ENCODE peak calls at places on chromosomes 7 and 10, in four cellular contexts. One of them, this sample, is unnamed.

GRCh38 chr7:46035166-46035565 is 114.1 kb upstream of the IGFBP3 start:
- DNase-seq in SK-N-SH: no peak
- DNase-seq in HepG2: no peak
- DNase-seq in GM12878: no peak
- DNase-seq in this sample: no peak

GRCh38 chr7:116025098-116025809 is 5.3 kb downstream of the TFEC start:
- DNase-seq in SK-N-SH: no peak
- DNase-seq in HepG2: no peak
- DNase-seq in GM12878: no peak
- DNase-seq in this sample: no peak

GRCh38 chr10:48790740-48791044 is 106.0 kb downstream of the WDFY4 start:
- DNase-seq in SK-N-SH: no peak
- DNase-seq in HepG2: no peak
- DNase-seq in GM12878: no peak
- DNase-seq in this sample: no peak

GRCh38 chr10:124955243-124955642 is 13.3 kb downstream of the ZRANB1 start:
- DNase-seq in SK-N-SH: no peak
- DNase-seq in HepG2: no peak
- DNase-seq in GM12878: no peak
- DNase-seq in this sample: no peak

GRCh38 chr10:111578076-111578475 is 501.2 kb downstream of the ADRA2A start:
- DNase-seq in SK-N-SH: no peak
- DNase-seq in HepG2: no peak
- DNase-seq in GM12878: no peak
- DNase-seq in this sample: no peak

GRCh38 chr7:92547579-92547978 is 19.0 kb downstream of the RBM48 start:
- DNase-seq in SK-N-SH: no peak
- DNase-seq in HepG2: no peak
- DNase-seq in GM12878: no peak
- DNase-seq in this sample: no peak

GRCh38 chr10:124734311-124735166 is 9.6 kb downstream of the FAM53B start:
- DNase-seq in SK-N-SH: no peak
- DNase-seq in HepG2: no peak
- DNase-seq in GM12878: no peak
- DNase-seq in this sample: no peak

GRCh38 chr7:133912916-133913697 is 214.0 kb upstream of the LRGUK start:
- DNase-seq in SK-N-SH: no peak
- DNase-seq in HepG2: no peak
- DNase-seq in GM12878: no peak
- DNase-seq in this sample: no peak

GRCh38 chr10:74728225-74728624 is 98.2 kb upstream of the KAT6B start:
- DNase-seq in SK-N-SH: no peak
- DNase-seq in HepG2: peak; percentile 24
- DNase-seq in GM12878: no peak
- DNase-seq in this sample: peak; percentile 18

GRCh38 chr7:43648725-43649406 is 66.0 kb downstream of the STK17A start:
- DNase-seq in SK-N-SH: no peak
- DNase-seq in HepG2: no peak
- DNase-seq in GM12878: peak; percentile 97
- DNase-seq in this sample: no peak

GRCh38 chr7:107785170-107785569 is 17.9 kb downstream of the SLC26A3 start:
- DNase-seq in SK-N-SH: no peak
- DNase-seq in HepG2: no peak
- DNase-seq in GM12878: no peak
- DNase-seq in this sample: no peak
- TF ChIP-seq JUND in SK-N-SH: no peak
- TF ChIP-seq JUND in HepG2: no peak
- TF ChIP-seq JUND in GM12878: no peak
- TF ChIP-seq JUND in this sample: no peak

DNA sequence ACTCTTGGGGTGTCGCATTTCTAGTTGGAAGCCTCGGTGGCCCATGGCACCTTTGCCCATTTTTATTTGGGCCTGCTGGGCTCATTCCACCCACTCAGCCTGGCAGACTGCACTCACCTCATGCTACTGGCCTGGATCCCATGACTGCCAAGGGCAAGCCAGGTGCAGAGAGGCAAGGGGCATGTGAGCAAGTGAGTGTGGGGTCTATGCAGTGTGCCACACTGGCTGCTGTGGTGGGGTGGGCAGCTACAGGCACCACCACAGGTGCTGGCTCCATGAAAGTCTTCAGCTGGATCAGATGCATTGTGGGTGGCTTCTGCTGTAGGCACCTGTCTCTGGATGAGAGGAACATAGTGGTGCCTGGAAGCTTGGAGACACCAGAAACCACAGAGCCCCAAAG is 220.8 kb downstream of the POLR1F start:
- DNase-seq in SK-N-SH: no peak
- DNase-seq in HepG2: no peak
- DNase-seq in GM12878: no peak
- DNase-seq in this sample: no peak
- TF ChIP-seq JUND in SK-N-SH: no peak
- TF ChIP-seq JUND in HepG2: no peak
- TF ChIP-seq JUND in GM12878: no peak
- TF ChIP-seq JUND in this sample: no peak

DNA sequence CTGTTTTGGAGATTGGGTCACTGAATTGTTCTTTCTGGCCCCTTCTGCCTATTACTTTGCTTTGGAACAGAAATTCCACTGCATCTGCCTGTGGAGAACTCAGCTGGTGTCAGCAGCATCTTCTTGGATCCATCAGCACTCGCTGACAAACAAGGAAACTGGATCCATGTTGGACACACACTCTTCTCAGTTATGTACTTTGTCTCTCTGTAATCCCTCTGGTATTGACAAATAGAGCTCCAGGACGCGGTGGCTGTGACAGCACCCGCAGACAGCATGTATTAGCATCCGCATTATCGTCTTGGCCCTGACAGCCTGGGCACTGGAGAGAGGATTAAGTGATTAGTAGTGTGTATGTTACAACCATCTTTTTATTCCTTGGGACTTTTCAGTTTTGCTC is 73.0 kb upstream of the BMPER start:
- DNase-seq in SK-N-SH: no peak
- DNase-seq in HepG2: no peak
- DNase-seq in GM12878: no peak
- DNase-seq in this sample: no peak
- TF ChIP-seq JUND in SK-N-SH: no peak
- TF ChIP-seq JUND in HepG2: no peak
- TF ChIP-seq JUND in GM12878: no peak
- TF ChIP-seq JUND in this sample: no peak

DNA sequence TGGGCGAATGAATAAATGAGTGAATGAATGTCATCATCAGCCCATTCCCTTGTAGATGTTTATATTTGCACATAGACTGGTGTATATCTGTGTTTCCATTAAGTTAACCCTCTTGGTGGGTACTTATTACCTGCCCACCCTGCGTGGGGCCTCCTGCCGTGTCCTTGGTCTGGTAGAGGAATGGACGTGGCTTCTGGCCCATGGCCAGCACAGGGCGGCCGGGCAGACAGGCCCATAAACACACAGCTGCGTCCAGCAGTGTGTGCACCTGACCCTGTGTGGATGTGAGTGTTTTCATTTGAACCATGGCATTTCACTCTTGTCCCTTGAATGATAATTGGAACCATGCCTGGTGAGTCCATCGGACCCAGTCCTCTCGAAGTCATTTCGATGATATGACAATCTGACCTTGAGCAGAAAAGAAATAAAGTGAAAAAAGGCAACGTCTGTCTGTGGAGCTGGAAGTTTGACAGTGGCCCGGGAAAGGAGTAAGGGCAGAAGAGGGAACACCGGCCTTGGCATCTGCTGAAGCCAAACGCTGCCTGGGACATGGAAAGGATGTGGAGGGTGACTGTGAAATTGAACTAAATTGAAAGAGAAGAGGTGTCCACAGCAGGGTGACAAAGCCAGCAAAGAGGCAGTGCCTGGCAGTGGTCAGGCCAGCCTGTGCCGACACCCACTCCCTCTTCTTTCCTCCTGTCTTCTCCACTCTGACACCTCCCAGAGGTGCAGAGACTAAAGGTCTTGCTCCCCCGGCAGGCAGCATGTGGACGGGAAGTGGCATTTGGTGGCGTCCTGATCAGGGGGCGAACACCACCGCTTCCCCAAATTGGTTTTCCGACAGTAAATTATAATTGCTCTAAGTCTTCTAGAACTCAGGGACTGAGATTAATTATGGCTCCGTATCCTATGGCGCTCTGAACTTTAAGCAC is 199.0 kb upstream of the ZMIZ1 start:
- DNase-seq in SK-N-SH: no peak
- DNase-seq in HepG2: no peak
- DNase-seq in GM12878: no peak
- DNase-seq in this sample: no peak
- TF ChIP-seq JUND in SK-N-SH: no peak
- TF ChIP-seq JUND in HepG2: no peak
- TF ChIP-seq JUND in GM12878: no peak
- TF ChIP-seq JUND in this sample: no peak

GRCh38 chr7:106947244-106947728 is 82.2 kb downstream of the PIK3CG start:
- DNase-seq in SK-N-SH: peak; percentile 72
- DNase-seq in HepG2: peak; percentile 35
- DNase-seq in GM12878: no peak
- DNase-seq in this sample: peak; percentile 68
- TF ChIP-seq JUND in SK-N-SH: peak; percentile 6
- TF ChIP-seq JUND in HepG2: no peak
- TF ChIP-seq JUND in GM12878: no peak
- TF ChIP-seq JUND in this sample: no peak

GRCh38 chr10:71434760-71435394 is 38.2 kb downstream of the CDH23 start:
- DNase-seq in SK-N-SH: peak; percentile 3
- DNase-seq in HepG2: no peak
- DNase-seq in GM12878: no peak
- DNase-seq in this sample: no peak

GRCh38 chr10:71433983-71434744 is 37.4 kb downstream of the CDH23 start:
- DNase-seq in SK-N-SH: peak; percentile 6
- DNase-seq in HepG2: no peak
- DNase-seq in GM12878: no peak
- DNase-seq in this sample: no peak

GRCh38 chr10:71435571-71436267 is 39.0 kb downstream of the CDH23 start:
- DNase-seq in SK-N-SH: peak; percentile 14
- DNase-seq in HepG2: no peak
- DNase-seq in GM12878: no peak
- DNase-seq in this sample: no peak

GRCh38 chr10:71437537-71438058 is 40.9 kb downstream of the CDH23 start:
- DNase-seq in SK-N-SH: no peak
- DNase-seq in HepG2: no peak
- DNase-seq in GM12878: no peak
- DNase-seq in this sample: no peak

DNA sequence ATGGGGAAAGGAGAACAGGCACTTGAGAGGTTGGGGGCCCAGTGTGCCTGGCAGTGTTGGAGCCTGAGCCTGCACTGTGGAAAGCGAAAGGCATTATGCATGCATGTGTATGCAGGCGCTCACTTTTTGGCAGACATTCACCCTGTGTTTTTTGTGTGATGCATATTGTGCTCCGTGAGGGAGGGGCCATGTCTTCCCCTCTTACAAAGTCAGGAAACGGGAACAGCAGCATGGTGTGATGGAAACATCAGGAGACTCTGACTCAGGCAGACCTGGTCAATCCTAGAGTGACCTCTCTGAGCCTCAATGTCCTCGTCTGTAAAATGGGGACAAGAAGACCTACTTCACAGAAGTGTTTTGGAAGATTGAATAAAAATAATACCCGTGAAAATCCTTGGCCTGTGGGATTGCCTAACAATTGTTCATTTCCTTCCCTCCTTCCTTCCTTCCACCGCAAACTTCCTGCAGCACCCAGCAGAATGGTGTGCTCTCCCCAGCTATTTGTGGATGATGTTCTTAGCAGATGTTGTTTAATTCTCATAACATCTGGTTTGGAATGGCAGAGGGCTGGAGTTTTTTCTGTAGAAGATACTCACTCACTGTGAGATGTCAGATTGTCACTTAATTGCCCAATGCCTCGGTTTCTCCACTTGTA is 39.7 kb downstream of the CDH23 start:
- DNase-seq in SK-N-SH: no peak
- DNase-seq in HepG2: no peak
- DNase-seq in GM12878: no peak
- DNase-seq in this sample: no peak
- TF ChIP-seq JUND in SK-N-SH: no peak
- TF ChIP-seq JUND in HepG2: no peak
- TF ChIP-seq JUND in GM12878: no peak
- TF ChIP-seq JUND in this sample: no peak

DNA sequence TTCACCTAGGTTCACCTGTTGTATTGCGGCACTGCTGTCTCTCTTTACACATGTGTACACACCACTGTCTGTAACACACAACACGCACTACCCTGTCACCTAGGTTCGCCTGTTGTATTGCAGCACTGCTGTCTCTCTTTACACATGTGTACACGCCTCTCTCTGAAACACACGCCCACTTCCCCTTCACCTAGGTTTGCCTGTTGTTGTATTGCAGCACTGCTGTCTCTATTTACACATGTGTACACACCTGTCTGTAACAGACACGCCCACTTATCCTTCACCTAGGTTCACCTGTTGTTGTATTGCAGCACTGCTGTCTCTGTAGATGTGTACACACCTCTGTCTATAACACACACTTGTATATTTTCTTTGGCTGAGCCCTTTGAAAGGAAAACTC is 51.5 kb downstream of the WDR37 start:
- DNase-seq in SK-N-SH: no peak
- DNase-seq in HepG2: no peak
- DNase-seq in GM12878: no peak
- DNase-seq in this sample: no peak
- TF ChIP-seq JUND in SK-N-SH: no peak
- TF ChIP-seq JUND in HepG2: no peak
- TF ChIP-seq JUND in GM12878: no peak
- TF ChIP-seq JUND in this sample: no peak

GRCh38 chr7:334618-335357 is 44.8 kb downstream of the FOXL3 start:
- DNase-seq in SK-N-SH: no peak
- DNase-seq in HepG2: no peak
- DNase-seq in GM12878: no peak
- DNase-seq in this sample: no peak
- TF ChIP-seq JUND in SK-N-SH: no peak
- TF ChIP-seq JUND in HepG2: no peak
- TF ChIP-seq JUND in GM12878: no peak
- TF ChIP-seq JUND in this sample: no peak

GRCh38 chr7:91459539-91459938 is 195.3 kb downstream of the FZD1 start:
- DNase-seq in SK-N-SH: no peak
- DNase-seq in HepG2: no peak
- DNase-seq in GM12878: no peak
- DNase-seq in this sample: no peak

GRCh38 chr7:91455411-91455810 is 191.2 kb downstream of the FZD1 start:
- DNase-seq in SK-N-SH: no peak
- DNase-seq in HepG2: no peak
- DNase-seq in GM12878: no peak
- DNase-seq in this sample: no peak

DNA sequence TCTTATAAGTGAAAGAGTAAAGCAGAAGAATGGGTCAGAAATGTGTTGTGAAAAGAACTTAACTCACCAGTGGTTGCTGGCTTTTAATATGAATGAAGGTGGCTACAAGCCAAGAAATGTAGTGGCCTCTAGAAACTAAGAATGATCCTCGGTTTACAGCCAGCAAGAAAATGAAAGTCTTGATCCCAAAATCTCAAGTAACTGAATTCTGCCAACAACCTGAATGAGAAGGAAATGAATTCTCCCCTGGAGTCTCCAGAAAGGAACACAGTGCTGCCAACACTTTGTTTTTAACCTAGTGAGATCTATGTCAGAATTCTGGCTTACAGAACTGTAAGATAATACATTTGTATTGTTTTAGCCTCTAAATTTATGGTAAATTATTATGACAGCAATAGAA is 193.0 kb downstream of the FZD1 start:
- DNase-seq in SK-N-SH: no peak
- DNase-seq in HepG2: no peak
- DNase-seq in GM12878: no peak
- DNase-seq in this sample: no peak
- TF ChIP-seq JUND in SK-N-SH: no peak
- TF ChIP-seq JUND in HepG2: no peak
- TF ChIP-seq JUND in GM12878: no peak
- TF ChIP-seq JUND in this sample: no peak

GRCh38 chr10:116329153-116329552 is 4.9 kb downstream of the CCDC172 start:
- DNase-seq in SK-N-SH: no peak
- DNase-seq in HepG2: no peak
- DNase-seq in GM12878: no peak
- DNase-seq in this sample: no peak
- TF ChIP-seq JUND in SK-N-SH: no peak
- TF ChIP-seq JUND in HepG2: no peak
- TF ChIP-seq JUND in GM12878: no peak
- TF ChIP-seq JUND in this sample: no peak

This sample was measured in HCT116.